ENCODE peak calls at places on chromosomes 2 and 18, in five cellular contexts. H is aorta, J is AG04450, Q is lung, U is heart left ventricle. F is an unnamed sample.

GRCh38 chr18:50722311-50722710 is 97.5 kb downstream of the MRO start:
- DNase-seq in H (no peak), J (no peak), Q (no peak), U (no peak), F (no peak)

GRCh38 chr2:162934191-162934590 is 95.6 kb upstream of the KCNH7 start:
- DNase-seq in H (no peak), J (no peak), Q (no peak), U (no peak), F (no peak)

GRCh38 chr2:188404341-188405004 is 112.8 kb downstream of the GULP1 start:
- DNase-seq in H (no peak), J (no peak), Q (no peak), U (no peak), F (no peak)

GRCh38 chr2:143700865-143701264 is 571.6 kb downstream of the ARHGAP15 start:
- DNase-seq in H (no peak), J (no peak), Q (no peak), U (no peak), F (no peak)

GRCh38 chr2:60414731-60415130 is 138.7 kb downstream of the BCL11A start:
- DNase-seq in H (no peak), J (no peak), Q (no peak), U (no peak), F (no peak)

GRCh38 chr2:229407170-229407569 is 136.1 kb upstream of the PID1 start:
- DNase-seq in H (peak; percentile 79), J (no peak), Q (peak; percentile 70), U (peak; percentile 54), F (peak; percentile 66)

GRCh38 chr2:96970248-96970875 is 16.0 kb downstream of the FAM178B start:
- DNase-seq in H (no peak), J (no peak), Q (peak; percentile 68), U (no peak), F (no peak)

GRCh38 chr2:27870724-27871123 is 19.5 kb downstream of the RBKS start:
- DNase-seq in H (no peak), J (no peak), Q (no peak), U (no peak), F (no peak)

GRCh38 chr18:41767960-41768359 is 187.1 kb upstream of the PIK3C3 start:
- DNase-seq in H (no peak), J (peak; percentile 4), Q (no peak), U (no peak), F (no peak)

GRCh38 chr2:37377187-37377532 is 32.7 kb downstream of the QPCT start:
- DNase-seq in H (no peak), J (no peak), Q (no peak), U (no peak), F (no peak)

GRCh38 chr2:37378411-37378810 is 34.0 kb downstream of the QPCT start:
- DNase-seq in H (no peak), J (no peak), Q (no peak), U (no peak), F (no peak)

GRCh38 chr2:37379881-37380296 is 35.5 kb downstream of the QPCT start:
- DNase-seq in H (no peak), J (no peak), Q (no peak), U (no peak), F (no peak)

GRCh38 chr2:37375721-37376399 is 31.4 kb downstream of the QPCT start:
- DNase-seq in H (no peak), J (no peak), Q (no peak), U (no peak), F (no peak)

GRCh38 chr2:37376421-37377186 is 32.2 kb downstream of the QPCT start:
- DNase-seq in H (no peak), J (peak; percentile 75), Q (no peak), U (no peak), F (no peak)
- H3K27ac ChIP-seq in H (no peak overlapping the region), J (no peak overlapping the region), Q (no peak overlapping the region), U (no peak overlapping the region), F (no peak overlapping the region)

GRCh38 chr2:48355494-48355893 is 174.5 kb upstream of the STON1 start:
- DNase-seq in H (no peak), J (no peak), Q (no peak), U (no peak), F (no peak)

GRCh38 chr2:48357351-48357750 is 172.6 kb upstream of the STON1 start:
- DNase-seq in H (no peak), J (no peak), Q (no peak), U (no peak), F (no peak)

GRCh38 chr2:48362515-48362914 is 167.4 kb upstream of the STON1 start:
- DNase-seq in H (no peak), J (no peak), Q (no peak), U (no peak), F (no peak)

GRCh38 chr2:48358982-48359381 is 171.0 kb upstream of the STON1 start:
- DNase-seq in H (no peak), J (no peak), Q (no peak), U (no peak), F (no peak)

GRCh38 chr2:48356701-48357322 is 173.1 kb upstream of the STON1 start:
- DNase-seq in H (no peak), J (peak; percentile 8), Q (no peak), U (no peak), F (no peak)
- H3K27ac ChIP-seq in H (no peak overlapping the region), J (no peak overlapping the region), Q (no peak overlapping the region), U (no peak overlapping the region), F (peak overlapping the region; percentile 38)

GRCh38 chr2:53985646-53986045 is 14.9 kb upstream of the PSME4 start:
- DNase-seq in H (no peak), J (no peak), Q (no peak), U (no peak), F (no peak)
- H3K27ac ChIP-seq in H (no peak overlapping the region), J (no peak overlapping the region), Q (no peak overlapping the region), U (no peak overlapping the region), F (no peak overlapping the region)

GRCh38 chr2:131076707-131077106 is 16.6 kb downstream of the FAM168B start:
- DNase-seq in H (no peak), J (no peak), Q (no peak), U (no peak), F (no peak)

GRCh38 chr2:131077966-131078365 is 15.3 kb downstream of the FAM168B start:
- DNase-seq in H (no peak), J (no peak), Q (no peak), U (no peak), F (no peak)

GRCh38 chr2:131081190-131081589 is 12.1 kb downstream of the FAM168B start:
- DNase-seq in H (no peak), J (no peak), Q (no peak), U (no peak), F (no peak)

GRCh38 chr2:131077182-131077846 is 15.9 kb downstream of the FAM168B start:
- DNase-seq in H (no peak), J (no peak), Q (no peak), U (no peak), F (no peak)
- H3K27ac ChIP-seq in H (no peak overlapping the region), J (no peak overlapping the region), Q (no peak overlapping the region), U (no peak overlapping the region), F (peak overlapping the region; percentile 20)

GRCh38 chr2:46988230-46988629 is 72.6 kb upstream of the MCFD2 start:
- DNase-seq in H (no peak), J (no peak), Q (no peak), U (no peak), F (no peak)
- H3K27ac ChIP-seq in H (no peak overlapping the region), J (no peak overlapping the region), Q (peak overlapping the region; percentile 62), U (peak overlapping the region; percentile 73), F (peak overlapping the region; percentile 90)

GRCh38 chr18:70520867-70521266 is 232.0 kb downstream of the SOCS6 start:
- DNase-seq in H (no peak), J (no peak), Q (no peak), U (no peak), F (no peak)

GRCh38 chr18:70523798-70524182 is 234.9 kb downstream of the SOCS6 start:
- DNase-seq in H (no peak), J (no peak), Q (no peak), U (no peak), F (no peak)

GRCh38 chr18:70523035-70523797 is 234.4 kb downstream of the SOCS6 start:
- DNase-seq in H (no peak), J (no peak), Q (no peak), U (no peak), F (no peak)

DNA sequence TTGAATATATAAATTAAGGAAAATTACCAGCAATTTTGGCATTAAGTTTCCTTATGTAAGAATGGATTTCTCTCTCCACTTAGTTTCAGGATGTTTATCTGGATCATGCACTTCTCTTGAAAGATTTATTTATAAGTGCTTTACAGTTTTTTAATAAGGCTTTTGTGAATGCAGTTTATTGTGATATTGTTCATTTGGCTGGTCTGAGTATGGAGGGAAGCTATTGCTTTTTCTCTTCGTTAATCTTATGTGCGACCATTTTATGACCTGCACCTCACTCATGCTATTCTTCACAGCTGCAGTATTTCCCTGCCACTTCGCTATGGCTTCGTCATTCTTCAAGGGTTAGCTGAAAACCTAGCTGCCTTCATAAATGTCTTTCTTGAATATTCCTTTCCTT is 233.3 kb downstream of the SOCS6 start:
- DNase-seq in H (no peak), J (no peak), Q (no peak), U (no peak), F (no peak)
- H3K27ac ChIP-seq in H (no peak overlapping the region), J (no peak overlapping the region), Q (no peak overlapping the region), U (no peak overlapping the region), F (no peak overlapping the region)

DNA sequence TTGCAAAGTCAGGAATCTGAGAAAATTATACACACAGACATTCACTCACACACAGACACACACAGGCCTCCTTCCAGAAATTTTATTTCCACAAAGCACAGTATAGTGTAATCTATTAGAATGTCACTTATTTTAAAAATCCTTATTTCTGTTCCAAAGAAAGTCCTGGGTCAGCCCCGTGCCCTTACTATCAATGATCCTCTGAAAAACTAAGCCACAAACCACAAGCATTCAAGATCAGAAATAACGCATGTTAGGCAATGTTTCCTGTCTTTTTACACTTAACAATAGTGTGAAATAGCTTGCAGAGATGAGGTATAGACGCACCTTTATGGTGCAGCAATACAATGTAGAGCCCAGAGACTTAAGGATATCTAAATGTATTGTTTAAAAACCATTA is 25.8 kb downstream of the TBC1D8 start:
- DNase-seq in H (no peak), J (no peak), Q (no peak), U (no peak), F (no peak)
- H3K27ac ChIP-seq in H (peak overlapping the region; percentile 15), J (no peak overlapping the region), Q (no peak overlapping the region), U (peak overlapping the region; percentile 82), F (peak overlapping the region; percentile 89)